ENCODE peak calls at places on chromosomes 3 and 15, in six cellular contexts. One of them, this sample, is unnamed.

GRCh38 chr15:65791335-65792129 is 561 bp downstream of the DENND4A start:
- DNase-seq in mesendoderm: peak
- DNase-seq in H9: peak
- DNase-seq in activated CD8-positive, alpha-beta T cell treated with anti-CD3 and anti-CD28 coated beads, Interleukin-2, amount 10 ng/mL, durations not matched to agents 7 days and 5 days: peak
- DNase-seq in HFF-Myc: no peak
- DNase-seq in MCF 10A: peak
- DNase-seq in this sample: no peak

GRCh38 chr3:126621171-126621570 is 33.8 kb downstream of the TXNRD3 start:
- DNase-seq in MCF 10A: peak
- DNase-seq in mesendoderm: no peak
- DNase-seq in activated CD8-positive, alpha-beta T cell treated with anti-CD3 and anti-CD28 coated beads, Interleukin-2, amount 10 ng/mL, durations not matched to agents 7 days and 5 days: no peak
- DNase-seq in HFF-Myc: no peak
- DNase-seq in H9: no peak
- DNase-seq in this sample: no peak

GRCh38 chr3:42189746-42190145 is 76.2 kb downstream of the CCK start:
- DNase-seq in MCF 10A: no peak
- DNase-seq in H9: no peak
- DNase-seq in HFF-Myc: no peak
- DNase-seq in activated CD8-positive, alpha-beta T cell treated with anti-CD3 and anti-CD28 coated beads, Interleukin-2, amount 10 ng/mL, durations not matched to agents 7 days and 5 days: no peak
- DNase-seq in mesendoderm: no peak
- DNase-seq in this sample: no peak

GRCh38 chr3:177294221-177294620 is 96.9 kb upstream of the TBL1XR1 start:
- DNase-seq in mesendoderm: no peak
- DNase-seq in H9: no peak
- DNase-seq in HFF-Myc: no peak
- DNase-seq in activated CD8-positive, alpha-beta T cell treated with anti-CD3 and anti-CD28 coated beads, Interleukin-2, amount 10 ng/mL, durations not matched to agents 7 days and 5 days: no peak
- DNase-seq in MCF 10A: peak
- DNase-seq in this sample: no peak

GRCh38 chr3:169575381-169575780 is 88.1 kb downstream of the MECOM start:
- DNase-seq in H9: no peak
- DNase-seq in MCF 10A: peak
- DNase-seq in HFF-Myc: no peak
- DNase-seq in activated CD8-positive, alpha-beta T cell treated with anti-CD3 and anti-CD28 coated beads, Interleukin-2, amount 10 ng/mL, durations not matched to agents 7 days and 5 days: no peak
- DNase-seq in mesendoderm: peak
- DNase-seq in this sample: no peak

GRCh38 chr3:53744351-53744750 is 101.9 kb downstream of the CHDH start:
- DNase-seq in H9: peak
- DNase-seq in activated CD8-positive, alpha-beta T cell treated with anti-CD3 and anti-CD28 coated beads, Interleukin-2, amount 10 ng/mL, durations not matched to agents 7 days and 5 days: no peak
- DNase-seq in HFF-Myc: no peak
- DNase-seq in MCF 10A: no peak
- DNase-seq in mesendoderm: no peak
- DNase-seq in this sample: no peak

GRCh38 chr3:186901135-186901734 is 29.1 kb upstream of the ST6GAL1 start:
- DNase-seq in activated CD8-positive, alpha-beta T cell treated with anti-CD3 and anti-CD28 coated beads, Interleukin-2, amount 10 ng/mL, durations not matched to agents 7 days and 5 days: peak
- DNase-seq in HFF-Myc: no peak
- DNase-seq in mesendoderm: peak
- DNase-seq in MCF 10A: peak
- DNase-seq in H9: no peak
- DNase-seq in this sample: no peak

GRCh38 chr3:51358981-51359380 is 26.1 kb upstream of the MANF start:
- DNase-seq in HFF-Myc: no peak
- DNase-seq in activated CD8-positive, alpha-beta T cell treated with anti-CD3 and anti-CD28 coated beads, Interleukin-2, amount 10 ng/mL, durations not matched to agents 7 days and 5 days: no peak
- DNase-seq in mesendoderm: no peak
- DNase-seq in H9: no peak
- DNase-seq in MCF 10A: no peak
- DNase-seq in this sample: no peak

GRCh38 chr3:181726351-181727121 is 14.8 kb downstream of the SOX2 start:
- DNase-seq in HFF-Myc: no peak
- DNase-seq in activated CD8-positive, alpha-beta T cell treated with anti-CD3 and anti-CD28 coated beads, Interleukin-2, amount 10 ng/mL, durations not matched to agents 7 days and 5 days: no peak
- DNase-seq in H9: peak
- DNase-seq in MCF 10A: no peak
- DNase-seq in mesendoderm: peak
- DNase-seq in this sample: no peak

GRCh38 chr3:143037867-143038266 is 36.5 kb downstream of the U2SURP start:
- DNase-seq in activated CD8-positive, alpha-beta T cell treated with anti-CD3 and anti-CD28 coated beads, Interleukin-2, amount 10 ng/mL, durations not matched to agents 7 days and 5 days: no peak
- DNase-seq in H9: no peak
- DNase-seq in mesendoderm: no peak
- DNase-seq in HFF-Myc: no peak
- DNase-seq in MCF 10A: peak
- DNase-seq in this sample: no peak

GRCh38 chr3:171328419-171329082 is 131.7 kb downstream of the TNIK start:
- DNase-seq in HFF-Myc: no peak
- DNase-seq in activated CD8-positive, alpha-beta T cell treated with anti-CD3 and anti-CD28 coated beads, Interleukin-2, amount 10 ng/mL, durations not matched to agents 7 days and 5 days: peak
- DNase-seq in MCF 10A: peak
- DNase-seq in H9: peak
- DNase-seq in mesendoderm: peak
- DNase-seq in this sample: no peak

GRCh38 chr15:31265871-31266711 is 60.5 kb upstream of the KLF13 start:
- DNase-seq in activated CD8-positive, alpha-beta T cell treated with anti-CD3 and anti-CD28 coated beads, Interleukin-2, amount 10 ng/mL, durations not matched to agents 7 days and 5 days: peak
- DNase-seq in mesendoderm: no peak
- DNase-seq in H9: peak
- DNase-seq in MCF 10A: no peak
- DNase-seq in HFF-Myc: no peak
- DNase-seq in this sample: no peak

GRCh38 chr3:139302084-139302800 is 41.6 kb upstream of the MRPS22 start:
- DNase-seq in activated CD8-positive, alpha-beta T cell treated with anti-CD3 and anti-CD28 coated beads, Interleukin-2, amount 10 ng/mL, durations not matched to agents 7 days and 5 days: no peak
- DNase-seq in MCF 10A: peak
- DNase-seq in H9: no peak
- DNase-seq in HFF-Myc: peak
- DNase-seq in mesendoderm: peak
- DNase-seq in this sample: peak

GRCh38 chr3:115698851-115699535 is 75.7 kb downstream of the GAP43 start:
- DNase-seq in mesendoderm: peak
- DNase-seq in HFF-Myc: no peak
- DNase-seq in activated CD8-positive, alpha-beta T cell treated with anti-CD3 and anti-CD28 coated beads, Interleukin-2, amount 10 ng/mL, durations not matched to agents 7 days and 5 days: no peak
- DNase-seq in H9: peak
- DNase-seq in MCF 10A: no peak
- DNase-seq in this sample: no peak

GRCh38 chr3:162400697-162401096 is 904.1 kb downstream of the OTOL1 start:
- DNase-seq in MCF 10A: no peak
- DNase-seq in activated CD8-positive, alpha-beta T cell treated with anti-CD3 and anti-CD28 coated beads, Interleukin-2, amount 10 ng/mL, durations not matched to agents 7 days and 5 days: no peak
- DNase-seq in mesendoderm: no peak
- DNase-seq in HFF-Myc: no peak
- DNase-seq in H9: no peak
- DNase-seq in this sample: no peak

GRCh38 chr3:65595222-65595996 is 443.3 kb downstream of the MAGI1 start:
- DNase-seq in mesendoderm: peak
- DNase-seq in MCF 10A: no peak
- DNase-seq in H9: no peak
- DNase-seq in HFF-Myc: no peak
- DNase-seq in activated CD8-positive, alpha-beta T cell treated with anti-CD3 and anti-CD28 coated beads, Interleukin-2, amount 10 ng/mL, durations not matched to agents 7 days and 5 days: no peak
- DNase-seq in this sample: no peak

GRCh38 chr3:106534206-106534605 is 665.4 kb upstream of the CBLB start:
- DNase-seq in H9: no peak
- DNase-seq in activated CD8-positive, alpha-beta T cell treated with anti-CD3 and anti-CD28 coated beads, Interleukin-2, amount 10 ng/mL, durations not matched to agents 7 days and 5 days: peak
- DNase-seq in mesendoderm: no peak
- DNase-seq in MCF 10A: peak
- DNase-seq in HFF-Myc: no peak
- DNase-seq in this sample: no peak

GRCh38 chr3:32009101-32009500 is 27.6 kb downstream of the ZNF860 start:
- DNase-seq in H9: no peak
- DNase-seq in HFF-Myc: no peak
- DNase-seq in activated CD8-positive, alpha-beta T cell treated with anti-CD3 and anti-CD28 coated beads, Interleukin-2, amount 10 ng/mL, durations not matched to agents 7 days and 5 days: no peak
- DNase-seq in mesendoderm: no peak
- DNase-seq in MCF 10A: peak
- DNase-seq in this sample: no peak

GRCh38 chr15:29403778-29404177 is 134.2 kb upstream of the NSMCE3 start:
- DNase-seq in MCF 10A: no peak
- DNase-seq in mesendoderm: peak
- DNase-seq in activated CD8-positive, alpha-beta T cell treated with anti-CD3 and anti-CD28 coated beads, Interleukin-2, amount 10 ng/mL, durations not matched to agents 7 days and 5 days: no peak
- DNase-seq in H9: peak
- DNase-seq in HFF-Myc: no peak
- DNase-seq in this sample: no peak

GRCh38 chr3:141845407-141846049 is 30.9 kb upstream of the ATP1B3 start:
- DNase-seq in activated CD8-positive, alpha-beta T cell treated with anti-CD3 and anti-CD28 coated beads, Interleukin-2, amount 10 ng/mL, durations not matched to agents 7 days and 5 days: peak
- DNase-seq in HFF-Myc: no peak
- DNase-seq in H9: peak
- DNase-seq in MCF 10A: no peak
- DNase-seq in mesendoderm: peak
- DNase-seq in this sample: no peak

GRCh38 chr3:139113231-139113749 is 68.6 kb upstream of the PRR23C start:
- DNase-seq in activated CD8-positive, alpha-beta T cell treated with anti-CD3 and anti-CD28 coated beads, Interleukin-2, amount 10 ng/mL, durations not matched to agents 7 days and 5 days: peak
- DNase-seq in mesendoderm: no peak
- DNase-seq in HFF-Myc: no peak
- DNase-seq in H9: peak
- DNase-seq in MCF 10A: peak
- DNase-seq in this sample: no peak

GRCh38 chr3:194003128-194004057 is 132.6 kb upstream of the HES1 start:
- DNase-seq in activated CD8-positive, alpha-beta T cell treated with anti-CD3 and anti-CD28 coated beads, Interleukin-2, amount 10 ng/mL, durations not matched to agents 7 days and 5 days: peak
- DNase-seq in H9: peak
- DNase-seq in HFF-Myc: peak
- DNase-seq in MCF 10A: peak
- DNase-seq in mesendoderm: peak
- DNase-seq in this sample: peak

GRCh38 chr3:55485208-55485791 is 1.8 kb downstream of the WNT5A start:
- DNase-seq in activated CD8-positive, alpha-beta T cell treated with anti-CD3 and anti-CD28 coated beads, Interleukin-2, amount 10 ng/mL, durations not matched to agents 7 days and 5 days: peak
- DNase-seq in mesendoderm: peak
- DNase-seq in MCF 10A: peak
- DNase-seq in HFF-Myc: no peak
- DNase-seq in H9: peak
- DNase-seq in this sample: no peak

GRCh38 chr3:43948013-43948412 is 257.3 kb downstream of the ABHD5 start:
- DNase-seq in HFF-Myc: no peak
- DNase-seq in mesendoderm: no peak
- DNase-seq in MCF 10A: peak
- DNase-seq in activated CD8-positive, alpha-beta T cell treated with anti-CD3 and anti-CD28 coated beads, Interleukin-2, amount 10 ng/mL, durations not matched to agents 7 days and 5 days: no peak
- DNase-seq in H9: no peak
- DNase-seq in this sample: no peak